ENCODE peak calls at places on chromosomes 12 and 14, in four cellular contexts. K is HFFc6, N is left ventricle myocardium inferior, R is colonic mucosa. Y is an unnamed sample.

GRCh38 chr12:120015313-120015712 is 26.3 kb downstream of the BICDL1 start:
- DNase-seq in K (no peak), N (no peak), R (no peak), Y (no peak)

GRCh38 chr12:2401040-2401439 is 348.3 kb downstream of the CACNA1C start:
- DNase-seq in K (no peak), N (no peak), R (no peak), Y (no peak)

GRCh38 chr14:67583711-67584644 is 16.1 kb downstream of the PIGH start:
- DNase-seq in K (peak), N (no peak), R (peak), Y (no peak)

GRCh38 chr12:26195641-26196423 is 459 bp downstream of the SSPN start:
- DNase-seq in K (peak), N (peak), R (peak), Y (no peak)

GRCh38 chr12:5376591-5377207 is 55.2 kb upstream of the NTF3 start:
- DNase-seq in K (no peak), N (no peak), R (peak), Y (no peak)

GRCh38 chr12:117261267-117261666 is 71.0 kb upstream of the FBXO21 start:
- DNase-seq in K (peak), N (no peak), R (no peak), Y (no peak)

GRCh38 chr12:32870716-32871115 is 25.9 kb downstream of the PKP2 start:
- DNase-seq in K (no peak), N (no peak), R (no peak), Y (no peak)

GRCh38 chr12:76883826-76884225 is 5.0 kb upstream of the CSRP2 start:
- DNase-seq in K (peak), N (peak), R (no peak), Y (no peak)

GRCh38 chr14:54126947-54127346 is 170.3 kb upstream of the BMP4 start:
- DNase-seq in K (no peak), N (no peak), R (no peak), Y (no peak)

GRCh38 chr12:122333142-122334087 is 67.1 kb upstream of the VPS33A start:
- DNase-seq in K (no peak), N (no peak), R (no peak), Y (no peak)

GRCh38 chr12:122265433-122265832 is 861 bp downstream of the VPS33A start:
- DNase-seq in K (peak), N (no peak), R (no peak), Y (no peak)

GRCh38 chr14:26598081-26598671 is 343 bp upstream of the NOVA1 start:
- DNase-seq in K (no peak), N (peak), R (peak), Y (peak)

GRCh38 chr12:131088701-131089525 is 135.2 kb downstream of the ADGRD1 start:
- DNase-seq in K (no peak), N (no peak), R (no peak), Y (no peak)

GRCh38 chr12:11884661-11885060 is 186.1 kb upstream of the BCL2L14 start:
- DNase-seq in K (no peak), N (no peak), R (peak), Y (no peak)

GRCh38 chr12:31517994-31518393 is 72.9 kb downstream of the DENND5B start:
- DNase-seq in K (no peak), N (no peak), R (no peak), Y (no peak)

GRCh38 chr12:67419810-67420209 is 150.7 kb downstream of the CAND1 start:
- DNase-seq in K (no peak), N (no peak), R (no peak), Y (no peak)

GRCh38 chr12:79451988-79452387 is 238.8 kb downstream of the PAWR start:
- DNase-seq in K (peak), N (peak), R (peak), Y (peak)

GRCh38 chr12:41052441-41052840 is 135.7 kb upstream of the PDZRN4 start:
- DNase-seq in K (no peak), N (no peak), R (no peak), Y (no peak)

GRCh38 chr12:76678992-76679391 is 84.9 kb upstream of the ZDHHC17 start:
- DNase-seq in K (no peak), N (no peak), R (no peak), Y (no peak)

GRCh38 chr12:115916910-115917668 is 360.4 kb downstream of the MED13L start:
- DNase-seq in K (no peak), N (peak), R (peak), Y (no peak)

GRCh38 chr14:66078031-66078430 is 408.1 kb upstream of the CCDC196 start:
- DNase-seq in K (no peak), N (no peak), R (no peak), Y (no peak)

GRCh38 chr14:39015360-39015961 is 87.6 kb downstream of the SEC23A start:
- DNase-seq in K (peak), N (no peak), R (no peak), Y (no peak)

GRCh38 chr14:65167072-65167645 is 64.8 kb upstream of the MAX start:
- DNase-seq in K (no peak), N (no peak), R (no peak), Y (no peak)

GRCh38 chr14:49959822-49960408 is 67.0 kb downstream of the ARF6 start:
- DNase-seq in K (no peak), N (no peak), R (peak), Y (no peak)

GRCh38 chr12:4499186-4499585 is 39.5 kb upstream of the RAD51AP1 start:
- DNase-seq in K (no peak), N (no peak), R (no peak), Y (no peak)

GRCh38 chr14:105492966-105493871 is 2.2 kb downstream of the TEDC1 start:
- DNase-seq in K (no peak), N (peak), R (no peak), Y (no peak)

GRCh38 chr14:94646481-94646880 is 34.3 kb downstream of the SERPINA3 start:
- DNase-seq in K (no peak), N (no peak), R (no peak), Y (no peak)
- TF ChIP-seq CTCF in K (no peak), N (no peak), R (no peak), Y (no peak)

GRCh38 chr12:642633-643477 is 20.4 kb downstream of the NINJ2 start:
- DNase-seq in K (peak), N (peak), R (peak), Y (no peak)
- TF ChIP-seq CTCF in K (peak), N (peak), R (no peak), Y (peak)

DNA sequence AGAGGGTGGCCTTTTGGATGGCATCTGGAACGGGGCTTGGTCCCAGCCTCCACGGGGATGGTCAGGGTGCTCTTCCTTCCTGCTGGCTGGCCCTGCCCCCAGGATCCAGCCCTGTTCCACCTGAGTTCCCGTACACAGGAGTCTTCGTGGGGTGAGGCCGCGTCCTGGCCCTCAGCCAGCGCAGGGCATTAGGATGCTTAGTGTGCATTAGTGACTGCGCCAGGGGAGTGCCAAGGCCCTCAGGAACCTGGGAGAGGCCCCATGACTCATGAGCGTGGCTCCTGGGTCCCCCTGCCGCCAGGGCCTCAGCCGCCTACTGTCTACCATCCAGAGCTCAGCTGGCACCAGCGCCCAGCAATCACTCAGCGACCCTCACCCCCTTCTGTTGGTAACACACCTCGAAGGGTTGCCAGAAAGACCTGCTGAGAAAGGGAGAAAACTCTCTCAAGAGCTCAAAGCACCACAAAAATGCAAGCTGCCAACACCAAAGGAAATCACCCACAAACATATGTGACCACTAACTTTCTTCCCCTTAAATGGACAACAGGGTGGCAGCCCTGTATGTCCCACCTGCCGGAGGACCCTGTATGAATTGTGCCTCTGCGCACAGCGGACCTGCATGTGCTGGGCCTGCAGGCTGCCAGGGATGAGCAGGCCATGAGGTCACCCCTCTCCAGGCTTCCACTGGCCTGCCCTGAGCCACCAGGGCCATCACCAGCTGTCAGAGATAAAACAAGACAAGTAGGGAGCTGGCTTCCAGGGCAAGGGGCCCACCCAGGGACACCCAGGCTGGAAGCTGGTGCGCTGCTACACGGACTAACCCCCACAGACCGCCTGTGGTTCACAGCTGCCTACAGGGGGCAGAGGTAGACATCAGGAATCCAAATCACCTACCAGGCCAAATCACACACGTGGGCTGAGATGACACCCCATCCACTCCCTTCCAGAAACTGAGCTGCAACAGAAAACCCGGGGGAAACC is 28.7 kb downstream of the CCDC85C start:
- DNase-seq in K (peak), N (peak), R (peak), Y (no peak)
- TF ChIP-seq CTCF in K (peak), N (peak), R (no peak), Y (peak)

GRCh38 chr14:99663716-99664635 is 19.0 kb downstream of the HHIPL1 start:
- DNase-seq in K (no peak), N (no peak), R (no peak), Y (no peak)
- TF ChIP-seq CTCF in K (no peak), N (no peak), R (no peak), Y (no peak)

GRCh38 chr12:102824218-102824835 is 92.7 kb downstream of the PAH start:
- DNase-seq in K (no peak), N (peak), R (no peak), Y (no peak)
- TF ChIP-seq CTCF in K (no peak), N (no peak), R (no peak), Y (no peak)

DNA sequence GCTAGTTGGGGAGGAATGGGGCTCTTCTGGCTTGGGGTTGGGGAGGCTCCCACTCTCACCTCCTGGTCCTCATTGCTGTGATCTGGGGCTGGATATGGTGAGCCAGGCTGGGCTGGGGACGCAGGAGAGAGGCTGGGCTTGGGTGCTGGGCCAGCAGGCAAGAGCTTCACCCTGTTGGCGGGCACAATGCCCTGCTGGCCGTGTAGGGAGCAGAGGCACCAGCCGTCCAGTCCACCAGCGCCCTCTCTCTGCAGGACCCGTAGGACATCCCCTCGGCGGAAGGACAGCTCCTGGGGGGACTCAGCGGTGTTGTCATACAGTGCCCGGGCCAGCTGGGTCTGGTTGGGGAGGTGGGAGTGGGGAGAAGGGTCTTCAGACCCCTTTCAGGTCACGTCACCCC is 4.5 kb downstream of the EFS start:
- DNase-seq in K (no peak), N (no peak), R (no peak), Y (no peak)
- TF ChIP-seq CTCF in K (peak), N (peak), R (no peak), Y (peak)